ENCODE peak calls at places on chromosomes 5 and 9, in five cellular contexts. Z is HepG2, K is GM12878, C is H1, Q is K562. G is an unnamed sample.

GRCh38 chr5:34452170-34452828 is 203.8 kb upstream of the RAI14 start:
- DNase-seq in Z (no peak), K (no peak), C (no peak), Q (peak), G (peak)

GRCh38 chr5:142645456-142645855 is 40.4 kb downstream of the FGF1 start:
- DNase-seq in Z (no peak), K (no peak), C (no peak), Q (no peak), G (no peak)

GRCh38 chr5:87246046-87246445 is 21.6 kb upstream of the RASA1 start:
- DNase-seq in Z (no peak), K (no peak), C (no peak), Q (no peak), G (no peak)

GRCh38 chr5:102811962-102812361 is 56.9 kb downstream of the PAM start:
- DNase-seq in Z (no peak), K (no peak), C (no peak), Q (no peak), G (no peak)

GRCh38 chr5:108193021-108193795 is 188.7 kb downstream of the FBXL17 start:
- DNase-seq in Z (no peak), K (no peak), C (no peak), Q (no peak), G (no peak)

GRCh38 chr9:5073701-5074100 is 88.6 kb downstream of the JAK2 start:
- DNase-seq in Z (no peak), K (no peak), C (no peak), Q (no peak), G (no peak)

GRCh38 chr9:127846451-127847154 is 7.9 kb downstream of the ENG start:
- DNase-seq in Z (no peak), K (no peak), C (no peak), Q (no peak), G (no peak)

GRCh38 chr5:95863383-95863757 is 40.8 kb upstream of the GLRX start:
- DNase-seq in Z (peak), K (no peak), C (no peak), Q (no peak), G (no peak)

GRCh38 chr9:38144421-38144820 is 75.4 kb upstream of the SHB start:
- DNase-seq in Z (no peak), K (no peak), C (no peak), Q (no peak), G (no peak)

GRCh38 chr9:136107953-136108647 is 10.6 kb downstream of the TMEM250 start:
- DNase-seq in Z (no peak), K (no peak), C (no peak), Q (peak), G (no peak)

GRCh38 chr9:99143661-99144060 is 38.7 kb downstream of the TGFBR1 start:
- DNase-seq in Z (no peak), K (no peak), C (no peak), Q (no peak), G (no peak)

GRCh38 chr9:130668694-130669093 is 4.3 kb downstream of the PRDM12 start:
- DNase-seq in Z (no peak), K (no peak), C (no peak), Q (no peak), G (no peak)

GRCh38 chr5:150763023-150763793 is 4.4 kb upstream of the DCTN4 start:
- DNase-seq in Z (peak), K (no peak), C (no peak), Q (peak), G (no peak)

GRCh38 chr9:84671651-84672467 is 2.3 kb downstream of the NTRK2 start:
- DNase-seq in Z (no peak), K (no peak), C (no peak), Q (no peak), G (no peak)
- TF ChIP-seq EZH2 in Z (no peak), K (no peak), C (no peak), Q (no peak), G (no peak)

GRCh38 chr9:3980771-3981170 is 319.1 kb downstream of the GLIS3 start:
- DNase-seq in Z (no peak), K (no peak), C (no peak), Q (no peak), G (no peak)
- H3K27ac ChIP-seq in Z (no peak), K (no peak), C (no peak), Q (no peak), G (no peak)

GRCh38 chr9:90872835-90873294 is 71.2 kb downstream of the SYK start:
- DNase-seq in Z (no peak), K (no peak), C (no peak), Q (no peak), G (no peak)

GRCh38 chr9:90868555-90868954 is 66.9 kb downstream of the SYK start:
- DNase-seq in Z (no peak), K (no peak), C (no peak), Q (no peak), G (no peak)

GRCh38 chr9:90873422-90873821 is 71.8 kb downstream of the SYK start:
- DNase-seq in Z (no peak), K (no peak), C (no peak), Q (no peak), G (no peak)

GRCh38 chr9:90871327-90871935 is 69.8 kb downstream of the SYK start:
- DNase-seq in Z (no peak), K (no peak), C (no peak), Q (no peak), G (no peak)

GRCh38 chr9:90870646-90871326 is 69.2 kb downstream of the SYK start:
- DNase-seq in Z (peak), K (peak), C (no peak), Q (peak), G (peak)
- TF ChIP-seq CREB1 in Z (no peak), K (no peak), C (no peak), Q (no peak), G (no peak)

DNA sequence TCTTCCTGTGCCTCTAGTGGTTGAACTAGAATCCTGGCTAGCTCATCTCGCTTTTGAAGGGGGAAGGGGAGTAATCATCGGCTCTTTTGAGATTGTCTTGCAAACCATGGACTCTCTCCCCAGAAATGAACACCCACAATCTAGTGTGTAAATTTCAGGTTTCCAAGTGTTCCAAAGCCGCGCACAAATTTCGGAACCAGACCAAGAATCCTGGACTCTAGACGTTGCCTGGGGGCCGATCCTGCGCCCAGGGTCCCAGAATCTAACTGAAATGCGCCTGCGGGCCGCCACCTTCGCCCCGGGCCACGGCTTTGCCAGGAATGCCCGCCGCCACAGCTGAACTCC is 4.8 kb upstream of the FOXE1 start:
- DNase-seq in Z (no peak), K (no peak), C (no peak), Q (no peak), G (peak)
- TF ChIP-seq EZH2 in Z (no peak), K (peak), C (no peak), Q (no peak), G (peak)

G was measured in GM23338.